ENCODE peak calls at places on chromosomes 6 and 20, in five cellular contexts. Q is H1, L is HepG2, N is A549, S is NB4. D is an unnamed sample.

GRCh38 chr6:56699066-56699654 is 56.5 kb upstream of the DST start:
- DNase-seq in S (peak), Q (no peak), L (peak), N (no peak), D (no peak)

GRCh38 chr20:51023617-51024155 is 779 bp upstream of the KCNG1 start:
- DNase-seq in N (no peak), L (no peak), Q (no peak), S (no peak), D (peak)

GRCh38 chr20:24497851-24498250 is 28.4 kb downstream of the SYNDIG1 start:
- DNase-seq in N (no peak), S (no peak), L (peak), Q (no peak), D (no peak)

GRCh38 chr20:37298190-37298939 is 8.9 kb downstream of the MANBAL start:
- DNase-seq in L (no peak), N (peak), Q (no peak), S (peak), D (no peak)

GRCh38 chr20:7540923-7541322 is 399.3 kb downstream of the HAO1 start:
- DNase-seq in Q (no peak), N (no peak), L (no peak), S (no peak), D (no peak)

GRCh38 chr6:167797079-167797870 is 29.4 kb upstream of the AFDN start:
- DNase-seq in S (no peak), L (no peak), Q (no peak), N (no peak), D (no peak)

GRCh38 chr6:89302195-89302770 is 12.8 kb downstream of the GABRR2 start:
- DNase-seq in L (no peak), Q (no peak), S (no peak), N (no peak), D (no peak)

GRCh38 chr6:127190552-127190951 is 72.1 kb downstream of the RSPO3 start:
- DNase-seq in N (peak), L (no peak), S (peak), Q (no peak), D (no peak)

GRCh38 chr20:53839423-53840176 is 230.8 kb downstream of the BCAS1 start:
- DNase-seq in Q (no peak), N (no peak), S (peak), L (no peak), D (no peak)

GRCh38 chr6:15620616-15621015 is 42.2 kb downstream of the DTNBP1 start:
- DNase-seq in N (no peak), L (no peak), S (peak), Q (no peak), D (no peak)

GRCh38 chr6:10759312-10759839 is 11.8 kb downstream of the TMEM14B start:
- DNase-seq in S (peak), L (peak), N (peak), Q (no peak), D (no peak)

GRCh38 chr6:18245642-18246041 is 18.7 kb downstream of the DEK start:
- DNase-seq in S (no peak), Q (no peak), N (no peak), L (no peak), D (no peak)

GRCh38 chr6:43391448-43392031 is 22.1 kb upstream of the ZNF318 start:
- DNase-seq in Q (no peak), N (no peak), S (peak), L (no peak), D (no peak)

DNA sequence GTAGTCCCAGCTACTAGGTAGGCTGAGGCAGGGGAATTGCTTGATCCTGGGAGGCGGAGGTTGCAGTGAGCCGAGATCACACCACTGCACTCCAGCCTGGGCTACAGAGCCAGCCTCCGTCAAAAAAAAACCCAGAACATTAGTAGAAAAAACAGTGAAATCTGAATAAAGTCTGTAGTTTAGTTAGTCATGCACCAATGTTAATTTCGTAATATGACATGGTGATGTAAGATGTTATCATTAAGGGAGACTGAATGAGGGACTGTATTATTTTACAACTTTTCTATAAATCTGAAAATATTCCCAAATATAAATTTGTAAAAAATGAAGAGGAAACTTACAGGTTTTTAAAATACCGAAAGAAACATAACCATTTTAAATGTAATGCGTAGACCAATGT is 2.1 kb downstream of the GSTA4 start:
- DNase-seq in S (peak), Q (no peak), L (no peak), N (no peak), D (no peak)
- TF ChIP-seq MAX in S (no peak), Q (no peak), L (no peak), N (no peak), D (no peak)

GRCh38 chr20:2236266-2236665 is 59.5 kb upstream of the TGM3 start:
- DNase-seq in N (no peak), L (no peak), Q (no peak), S (no peak), D (no peak)

GRCh38 chr20:2234788-2235187 is 61.0 kb upstream of the TGM3 start:
- DNase-seq in Q (peak), N (no peak), L (no peak), S (no peak), D (peak)

GRCh38 chr20:2240835-2241234 is 55.0 kb upstream of the TGM3 start:
- DNase-seq in N (no peak), S (no peak), Q (no peak), L (no peak), D (no peak)

GRCh38 chr20:2238601-2239000 is 57.2 kb upstream of the TGM3 start:
- DNase-seq in L (no peak), S (no peak), N (no peak), Q (no peak), D (no peak)

GRCh38 chr20:2237059-2237458 is 58.7 kb upstream of the TGM3 start:
- DNase-seq in L (no peak), S (peak), Q (no peak), N (no peak), D (peak)
- TF ChIP-seq MAX in L (no peak), S (no peak), Q (no peak), N (no peak), D (no peak)

DNA sequence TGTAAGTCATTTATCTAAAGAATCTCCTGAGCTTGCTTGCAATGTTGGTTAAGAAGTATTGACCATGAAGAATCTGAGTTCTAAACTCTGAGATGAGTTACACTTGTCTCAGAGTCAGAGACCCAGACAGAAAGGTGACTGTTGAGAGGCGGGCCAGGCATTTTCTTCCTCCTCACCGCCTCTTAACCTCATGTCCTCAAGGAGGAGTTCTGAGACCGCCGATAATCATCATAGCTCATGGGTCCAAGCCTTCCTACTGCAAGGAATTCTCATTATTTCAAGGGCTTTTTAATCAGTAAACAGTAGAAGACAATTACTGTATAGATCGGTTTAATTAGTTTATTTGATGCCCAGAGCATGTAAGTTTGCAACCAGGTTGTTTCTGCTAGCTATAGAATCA is 382.4 kb upstream of the MMS22L start:
- DNase-seq in S (no peak), N (no peak), Q (no peak), L (no peak), D (peak)
- TF ChIP-seq MAX in S (no peak), N (no peak), Q (no peak), L (no peak), D (no peak)

DNA sequence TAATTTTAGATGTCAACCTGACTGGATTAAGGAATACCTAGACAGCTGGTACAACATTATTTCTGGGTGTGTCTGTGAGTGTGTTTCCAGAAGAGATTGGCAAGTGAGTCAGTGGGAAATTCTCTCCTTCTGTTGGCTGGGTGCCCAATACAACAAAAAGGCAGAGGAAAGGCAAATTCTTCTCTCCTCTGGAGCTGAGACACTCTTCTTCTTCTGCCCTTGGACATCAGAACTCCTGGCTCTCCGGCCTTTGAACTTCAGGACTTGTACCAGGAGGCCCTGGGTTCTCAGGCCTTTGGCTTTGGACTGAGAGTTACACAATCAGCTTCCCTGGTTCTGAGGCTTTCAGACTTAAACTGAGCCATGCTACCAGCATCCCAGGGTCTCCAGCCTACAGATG is 7.8 kb upstream of the BTN3A1 start:
- DNase-seq in N (peak), L (peak), S (no peak), Q (no peak), D (no peak)
- TF ChIP-seq MAX in N (no peak), L (no peak), S (no peak), Q (no peak), D (no peak)

DNA sequence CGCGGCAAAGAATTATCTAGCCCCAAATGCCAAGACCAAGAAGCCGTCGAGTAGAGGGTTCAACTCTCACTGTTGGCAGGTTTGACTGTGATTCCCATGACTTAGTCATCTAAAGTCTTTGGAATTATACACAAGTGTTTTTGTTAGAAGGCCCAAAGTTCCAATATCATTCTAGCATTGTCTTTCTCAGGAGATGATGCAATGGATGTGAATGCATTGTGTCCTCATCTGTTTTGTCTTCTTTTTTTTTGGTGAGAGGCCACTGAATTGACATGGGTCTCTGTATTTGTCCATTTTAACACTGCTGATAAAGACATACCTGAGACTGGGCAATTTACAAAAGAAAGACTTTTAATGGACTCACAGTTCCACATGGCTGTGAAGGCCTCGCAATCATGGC is 290.5 kb upstream of the ZFP64 start:
- DNase-seq in S (no peak), N (no peak), Q (no peak), L (no peak), D (no peak)
- TF ChIP-seq MAX in S (no peak), N (no peak), Q (no peak), L (no peak), D (no peak)